ENCODE peak calls at places on chromosomes 12 and 14, in five cellular contexts. One of them, this sample, is unnamed.

GRCh38 chr14:25406818-25407217 is 356.9 kb upstream of the STXBP6 start:
- DNase-seq in cardiac fibroblast: peak
- DNase-seq in fibroblast of mammary gland: peak
- DNase-seq in AG04450: no peak
- DNase-seq in pancreas: no peak
- DNase-seq in this sample: peak

GRCh38 chr12:45789025-45789424 is 59.5 kb downstream of the ARID2 start:
- DNase-seq in cardiac fibroblast: peak
- DNase-seq in fibroblast of mammary gland: peak
- DNase-seq in AG04450: no peak
- DNase-seq in pancreas: no peak
- DNase-seq in this sample: peak

GRCh38 chr12:23055004-23055403 is 430.0 kb downstream of the ETNK1 start:
- DNase-seq in cardiac fibroblast: peak
- DNase-seq in fibroblast of mammary gland: peak
- DNase-seq in AG04450: no peak
- DNase-seq in pancreas: no peak
- DNase-seq in this sample: no peak

GRCh38 chr12:124413401-124413800 is 118.5 kb downstream of the RFLNA start:
- DNase-seq in cardiac fibroblast: peak
- DNase-seq in fibroblast of mammary gland: no peak
- DNase-seq in AG04450: no peak
- DNase-seq in pancreas: no peak
- DNase-seq in this sample: no peak

GRCh38 chr12:110338754-110339153 is 57.7 kb downstream of the ATP2A2 start:
- DNase-seq in cardiac fibroblast: peak
- DNase-seq in fibroblast of mammary gland: no peak
- DNase-seq in AG04450: no peak
- DNase-seq in pancreas: no peak
- DNase-seq in this sample: no peak

GRCh38 chr12:77087427-77087826 is 22.1 kb upstream of the E2F7 start:
- DNase-seq in cardiac fibroblast: peak
- DNase-seq in fibroblast of mammary gland: peak
- DNase-seq in AG04450: peak
- DNase-seq in pancreas: no peak
- DNase-seq in this sample: peak

GRCh38 chr12:101924647-101925046 is 47.3 kb downstream of the DRAM1 start:
- DNase-seq in cardiac fibroblast: no peak
- DNase-seq in fibroblast of mammary gland: peak
- DNase-seq in AG04450: no peak
- DNase-seq in pancreas: no peak
- DNase-seq in this sample: no peak

GRCh38 chr12:46526231-46526630 is 153.7 kb upstream of the SLC38A2 start:
- DNase-seq in cardiac fibroblast: no peak
- DNase-seq in fibroblast of mammary gland: no peak
- DNase-seq in AG04450: no peak
- DNase-seq in pancreas: no peak
- DNase-seq in this sample: no peak

GRCh38 chr14:37330910-37331309 is 133.2 kb downstream of the MIPOL1 start:
- DNase-seq in cardiac fibroblast: no peak
- DNase-seq in fibroblast of mammary gland: no peak
- DNase-seq in AG04450: no peak
- DNase-seq in pancreas: no peak
- DNase-seq in this sample: no peak

GRCh38 chr12:75766263-75767160 is 255.1 kb upstream of the KRR1 start:
- DNase-seq in cardiac fibroblast: peak
- DNase-seq in fibroblast of mammary gland: peak
- DNase-seq in AG04450: no peak
- DNase-seq in pancreas: no peak
- DNase-seq in this sample: no peak

DNA sequence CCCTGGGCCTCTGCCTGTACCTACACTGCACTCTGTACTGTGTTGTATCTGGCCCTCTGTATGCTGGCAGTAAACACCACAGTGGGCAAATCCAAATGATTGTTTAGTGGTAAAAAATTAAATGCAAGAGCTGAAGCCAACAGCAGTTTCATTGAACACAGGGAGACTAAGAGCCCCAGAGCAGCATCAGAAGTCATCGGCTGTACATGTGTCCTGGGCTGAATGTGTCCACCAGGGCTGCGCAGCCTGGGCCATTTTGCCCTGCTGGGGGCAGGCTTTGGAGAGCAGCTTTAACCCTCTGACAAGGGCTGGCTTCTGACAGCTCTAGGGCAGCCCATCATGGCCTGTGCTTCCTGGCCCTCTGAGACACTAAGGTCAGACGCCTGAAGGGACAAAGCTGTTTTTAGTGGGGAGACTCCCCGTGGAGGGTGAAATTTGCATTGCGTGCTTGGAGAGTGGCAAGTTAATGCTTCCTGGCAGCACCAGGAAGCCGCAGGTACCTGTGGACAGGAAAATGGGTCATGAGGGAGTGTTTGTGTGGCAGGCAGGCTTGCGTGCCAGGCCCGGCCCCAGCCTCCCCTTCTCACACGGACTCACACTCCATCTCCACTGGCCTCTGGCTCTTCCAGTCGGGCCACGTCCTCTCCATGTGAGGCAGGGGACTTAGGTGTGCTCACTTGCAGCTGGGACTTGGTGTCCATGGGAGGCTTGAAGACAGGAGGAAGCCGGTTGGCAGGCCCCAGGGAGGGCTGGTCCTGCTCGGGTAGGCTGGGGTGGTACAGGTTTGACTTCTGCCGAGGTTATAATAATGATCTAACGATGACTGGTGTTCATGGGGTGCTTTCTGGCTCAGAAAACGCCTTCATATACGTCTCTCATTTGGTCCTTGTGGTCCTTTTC is 150.1 kb downstream of the TSPAN9 start:
- DNase-seq in cardiac fibroblast: no peak
- DNase-seq in fibroblast of mammary gland: no peak
- DNase-seq in AG04450: no peak
- DNase-seq in pancreas: no peak
- DNase-seq in this sample: no peak
- TF ChIP-seq CTCF in cardiac fibroblast: no peak
- TF ChIP-seq CTCF in fibroblast of mammary gland: no peak
- TF ChIP-seq CTCF in AG04450: no peak
- TF ChIP-seq CTCF in pancreas: no peak
- TF ChIP-seq CTCF in this sample: no peak

DNA sequence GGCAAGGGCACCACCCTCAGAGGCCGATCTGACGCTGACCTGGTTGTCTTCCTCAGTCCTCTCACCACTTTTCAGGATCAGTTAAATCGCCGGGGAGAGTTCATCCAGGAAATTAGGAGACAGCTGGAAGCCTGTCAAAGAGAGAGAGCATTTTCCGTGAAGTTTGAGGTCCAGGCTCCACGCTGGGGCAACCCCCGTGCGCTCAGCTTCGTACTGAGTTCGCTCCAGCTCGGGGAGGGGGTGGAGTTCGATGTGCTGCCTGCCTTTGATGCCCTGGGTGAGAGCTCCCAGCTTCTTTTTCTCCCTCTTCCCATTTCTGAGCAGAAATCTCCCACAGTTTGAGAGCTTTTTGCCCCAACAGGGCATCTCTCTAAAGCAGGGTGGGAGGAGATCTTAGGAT is 1.8 kb downstream of the OAS1 start:
- DNase-seq in cardiac fibroblast: no peak
- DNase-seq in fibroblast of mammary gland: no peak
- DNase-seq in AG04450: no peak
- DNase-seq in pancreas: no peak
- DNase-seq in this sample: no peak
- H3K4me3 ChIP-seq in cardiac fibroblast: no peak
- H3K4me3 ChIP-seq in fibroblast of mammary gland: no peak
- H3K4me3 ChIP-seq in AG04450: no peak
- H3K4me3 ChIP-seq in pancreas: no peak
- H3K4me3 ChIP-seq in this sample: no peak

DNA sequence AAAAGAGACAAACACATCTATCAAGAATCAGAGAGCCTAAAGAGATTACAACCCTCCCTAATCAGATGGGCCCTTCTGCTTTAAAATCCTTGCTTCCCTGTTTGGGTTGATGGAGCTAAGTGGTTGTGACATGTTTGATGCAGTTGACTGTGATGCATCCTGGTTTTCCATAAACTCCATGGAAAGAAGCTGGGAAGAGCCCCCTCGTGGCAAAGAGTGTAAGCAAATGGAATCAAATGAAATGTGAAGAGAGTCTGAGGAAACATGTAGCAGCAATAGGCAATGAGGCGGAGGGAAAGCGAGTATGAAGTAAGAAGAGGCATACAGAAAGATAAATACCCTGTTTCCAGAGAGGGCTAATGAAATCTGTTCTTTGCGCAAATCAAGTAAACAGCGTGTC is 70.4 kb upstream of the SLCO1C1 start:
- DNase-seq in cardiac fibroblast: peak
- DNase-seq in fibroblast of mammary gland: peak
- DNase-seq in AG04450: no peak
- DNase-seq in pancreas: no peak
- DNase-seq in this sample: no peak
- TF ChIP-seq CTCF in cardiac fibroblast: peak
- TF ChIP-seq CTCF in fibroblast of mammary gland: peak
- TF ChIP-seq CTCF in AG04450: peak
- TF ChIP-seq CTCF in pancreas: no peak
- TF ChIP-seq CTCF in this sample: peak

GRCh38 chr12:21604245-21605101 is at the start of gene GYS2:
- DNase-seq in cardiac fibroblast: no peak
- DNase-seq in fibroblast of mammary gland: no peak
- DNase-seq in AG04450: no peak
- DNase-seq in pancreas: no peak
- DNase-seq in this sample: no peak

GRCh38 chr12:21602774-21603173 is 1.9 kb downstream of the GYS2 start:
- DNase-seq in cardiac fibroblast: no peak
- DNase-seq in fibroblast of mammary gland: no peak
- DNase-seq in AG04450: no peak
- DNase-seq in pancreas: no peak
- DNase-seq in this sample: no peak

GRCh38 chr12:21598651-21599050 is 6.0 kb downstream of the GYS2 start:
- DNase-seq in cardiac fibroblast: no peak
- DNase-seq in fibroblast of mammary gland: no peak
- DNase-seq in AG04450: no peak
- DNase-seq in pancreas: no peak
- DNase-seq in this sample: no peak

GRCh38 chr12:21600196-21600595 is 4.5 kb downstream of the GYS2 start:
- DNase-seq in cardiac fibroblast: no peak
- DNase-seq in fibroblast of mammary gland: no peak
- DNase-seq in AG04450: no peak
- DNase-seq in pancreas: no peak
- DNase-seq in this sample: no peak

DNA sequence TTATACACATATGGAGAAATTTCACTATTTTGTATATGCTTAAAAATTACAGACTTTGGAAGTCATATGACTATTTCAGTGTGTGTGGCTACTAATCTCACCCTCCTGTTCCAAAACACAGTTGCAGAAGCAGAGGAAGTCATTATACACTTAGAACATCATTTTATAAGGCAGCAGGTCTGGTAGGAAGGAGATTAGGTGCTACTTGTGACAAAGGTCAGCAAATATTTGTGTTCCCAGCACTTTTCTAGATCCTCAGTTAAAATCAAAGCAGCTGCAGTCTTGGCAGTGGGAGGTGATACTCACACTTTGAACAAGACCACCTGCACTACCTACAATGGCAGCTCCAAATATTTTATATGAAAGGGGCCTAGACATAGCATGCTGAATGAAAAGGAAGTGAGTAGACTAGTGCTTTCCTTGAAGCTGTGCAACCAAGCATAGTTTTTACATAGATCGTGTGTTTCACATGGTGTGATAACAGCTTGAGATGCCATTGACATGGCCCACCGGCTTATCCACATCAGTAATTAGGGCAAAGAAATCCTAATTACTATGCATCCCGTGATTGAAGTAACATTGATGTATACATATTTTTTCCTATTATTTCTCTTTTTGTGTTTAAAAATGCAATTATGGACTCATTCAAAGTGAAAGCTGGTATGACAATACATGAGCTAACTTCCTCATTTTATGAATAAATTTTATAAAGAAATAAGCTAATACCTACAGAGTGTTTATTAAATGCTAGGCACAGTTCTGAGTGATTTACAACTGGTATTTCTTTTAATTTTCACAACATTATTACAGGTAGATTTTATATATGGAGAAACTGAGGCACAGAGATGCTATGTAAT is 5.3 kb downstream of the GYS2 start:
- DNase-seq in cardiac fibroblast: no peak
- DNase-seq in fibroblast of mammary gland: no peak
- DNase-seq in AG04450: no peak
- DNase-seq in pancreas: no peak
- DNase-seq in this sample: no peak
- H3K4me3 ChIP-seq in cardiac fibroblast: no peak
- H3K4me3 ChIP-seq in fibroblast of mammary gland: no peak
- H3K4me3 ChIP-seq in AG04450: no peak
- H3K4me3 ChIP-seq in pancreas: no peak
- H3K4me3 ChIP-seq in this sample: no peak

GRCh38 chr12:52658196-52658595 is 6.2 kb upstream of the KRT2 start:
- DNase-seq in cardiac fibroblast: no peak
- DNase-seq in fibroblast of mammary gland: no peak
- DNase-seq in AG04450: no peak
- DNase-seq in pancreas: no peak
- DNase-seq in this sample: no peak

GRCh38 chr12:52657305-52657902 is 5.4 kb upstream of the KRT2 start:
- DNase-seq in cardiac fibroblast: no peak
- DNase-seq in fibroblast of mammary gland: no peak
- DNase-seq in AG04450: no peak
- DNase-seq in pancreas: no peak
- DNase-seq in this sample: no peak

GRCh38 chr12:52656616-52657015 is 4.6 kb upstream of the KRT2 start:
- DNase-seq in cardiac fibroblast: no peak
- DNase-seq in fibroblast of mammary gland: no peak
- DNase-seq in AG04450: no peak
- DNase-seq in pancreas: no peak
- DNase-seq in this sample: no peak

GRCh38 chr12:52655251-52655650 is 3.2 kb upstream of the KRT2 start:
- DNase-seq in cardiac fibroblast: no peak
- DNase-seq in fibroblast of mammary gland: peak
- DNase-seq in AG04450: no peak
- DNase-seq in pancreas: no peak
- DNase-seq in this sample: no peak

DNA sequence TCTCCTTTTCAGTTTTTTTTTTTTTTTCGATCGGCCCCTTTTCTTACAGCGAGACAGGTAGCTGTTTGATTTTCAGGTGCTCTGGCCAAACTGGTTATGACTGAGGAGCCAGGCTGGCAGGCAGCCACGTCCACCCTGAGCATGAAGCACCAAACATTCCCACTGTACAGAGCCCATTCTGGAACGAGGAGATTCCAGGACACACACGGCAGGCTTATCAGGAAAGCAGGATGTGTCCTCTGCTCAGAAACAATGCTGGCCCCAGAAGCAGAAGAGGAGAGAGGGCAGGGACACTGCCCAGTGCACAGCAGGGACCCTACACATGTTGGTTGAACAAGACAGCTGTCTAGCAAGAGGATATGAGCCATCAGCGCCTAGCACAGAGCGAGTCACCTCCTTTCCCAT is 3.7 kb upstream of the KRT2 start:
- DNase-seq in cardiac fibroblast: no peak
- DNase-seq in fibroblast of mammary gland: no peak
- DNase-seq in AG04450: no peak
- DNase-seq in pancreas: peak
- DNase-seq in this sample: no peak
- TF ChIP-seq CTCF in cardiac fibroblast: no peak
- TF ChIP-seq CTCF in fibroblast of mammary gland: no peak
- TF ChIP-seq CTCF in AG04450: no peak
- TF ChIP-seq CTCF in pancreas: no peak
- TF ChIP-seq CTCF in this sample: no peak